ENCODE peak calls at places on chromosomes 13 and 19, in four cellular contexts. N is GM10248, S is NCI-H1092, X is anterior cingulate cortex. Z is an unnamed sample.

GRCh38 chr13:47908200-47908902 is 92.7 kb downstream of the SUCLA2 start:
- DNase-seq in N (no peak), S (no peak), X (no peak), Z (no peak)

GRCh38 chr13:111572956-111573355 is 252.5 kb downstream of the TEX29 start:
- DNase-seq in N (no peak), S (peak), X (no peak), Z (peak)

GRCh38 chr13:70630247-70630646 is 522.0 kb upstream of the KLHL1 start:
- DNase-seq in N (no peak), S (no peak), X (no peak), Z (no peak)

GRCh38 chr13:51318015-51318414 is 21.5 kb upstream of the SERPINE3 start:
- DNase-seq in N (no peak), S (no peak), X (no peak), Z (no peak)

GRCh38 chr13:111474136-111475002 is 153.9 kb downstream of the TEX29 start:
- DNase-seq in N (peak), S (peak), X (no peak), Z (peak)

GRCh38 chr13:45941261-45941660 is 89.7 kb upstream of the SIAH3 start:
- DNase-seq in N (no peak), S (no peak), X (no peak), Z (no peak)

GRCh38 chr13:110338441-110339101 is 31.5 kb downstream of the COL4A2 start:
- DNase-seq in N (no peak), S (no peak), X (no peak), Z (no peak)

GRCh38 chr13:79777504-79777903 is 296.5 kb downstream of the NDFIP2 start:
- DNase-seq in N (no peak), S (no peak), X (no peak), Z (no peak)

GRCh38 chr19:21765151-21765550 is 2.2 kb downstream of the ZNF100 start:
- DNase-seq in N (no peak), S (no peak), X (no peak), Z (no peak)

GRCh38 chr13:27921421-27921960 is 1.7 kb downstream of the PDX1 start:
- DNase-seq in N (peak), S (no peak), X (no peak), Z (no peak)

GRCh38 chr13:83423361-83423760 is 458.9 kb downstream of the SLITRK1 start:
- DNase-seq in N (no peak), S (no peak), X (no peak), Z (no peak)

GRCh38 chr13:20175406-20175794 is 14.5 kb upstream of the GJA3 start:
- DNase-seq in N (no peak), S (no peak), X (no peak), Z (no peak)

GRCh38 chr19:28505933-28506332 is 707.0 kb downstream of the UQCRFS1 start:
- DNase-seq in N (no peak), S (no peak), X (no peak), Z (no peak)

GRCh38 chr19:4208385-4209094 is 20.8 kb upstream of the EBI3 start:
- DNase-seq in N (peak), S (no peak), X (no peak), Z (no peak)

GRCh38 chr19:2095338-2095938 is 688 bp downstream of the MOB3A start:
- DNase-seq in N (no peak), S (no peak), X (no peak), Z (no peak)

GRCh38 chr19:34960940-34961679 is 2.9 kb downstream of the ZNF792 start:
- DNase-seq in N (no peak), S (no peak), X (no peak), Z (no peak)

GRCh38 chr13:36920612-36921185 is 661 bp upstream of the SMAD9 start:
- DNase-seq in N (no peak), S (no peak), X (no peak), Z (no peak)

GRCh38 chr13:25217023-25217909 is 45.2 kb upstream of the AMER2 start:
- DNase-seq in N (no peak), S (no peak), X (no peak), Z (no peak)

GRCh38 chr19:28932446-28932845 is 280.5 kb downstream of the UQCRFS1 start:
- DNase-seq in N (no peak), S (no peak), X (no peak), Z (no peak)

GRCh38 chr13:25165664-25166063 is 6.4 kb downstream of the AMER2 start:
- DNase-seq in N (no peak), S (no peak), X (no peak), Z (no peak)

GRCh38 chr19:18972851-18973250 is 31.8 kb upstream of the HOMER3 start:
- DNase-seq in N (no peak), S (no peak), X (no peak), Z (no peak)

GRCh38 chr19:16801599-16801998 is 27.6 kb upstream of the SIN3B start:
- DNase-seq in N (no peak), S (no peak), X (no peak), Z (no peak)

GRCh38 chr19:34837262-34837661 is 64.2 kb upstream of the ZNF599 start:
- DNase-seq in N (no peak), S (no peak), X (no peak), Z (no peak)

Z was measured in NCI-H187 treated with DMSO at 0.1 percent for 48 hours.